ENCODE peak calls at places on chromosomes 11 and 22, in five cellular contexts. One of them, this sample, is unnamed.

GRCh38 chr22:19815093-19815822 is 39.4 kb downstream of the GNB1L start:
- DNase-seq in H7: peak
- DNase-seq in GM10248: no peak
- DNase-seq in upper lobe of right lung: no peak
- DNase-seq in SW480: no peak
- DNase-seq in this sample: no peak

GRCh38 chr11:74535371-74536118 is 42.0 kb upstream of the LIPT2 start:
- DNase-seq in GM10248: no peak
- DNase-seq in upper lobe of right lung: no peak
- DNase-seq in SW480: no peak
- DNase-seq in H7: no peak
- DNase-seq in this sample: no peak

GRCh38 chr11:70415176-70415575 is 16.8 kb downstream of the CTTN start:
- DNase-seq in H7: no peak
- DNase-seq in SW480: no peak
- DNase-seq in GM10248: no peak
- DNase-seq in upper lobe of right lung: no peak
- DNase-seq in this sample: no peak

GRCh38 chr22:44550666-44551491 is 52.8 kb upstream of the RTL6 start:
- DNase-seq in upper lobe of right lung: peak
- DNase-seq in H7: no peak
- DNase-seq in SW480: no peak
- DNase-seq in GM10248: peak
- DNase-seq in this sample: peak

GRCh38 chr11:34261820-34262219 is 96.0 kb downstream of the ABTB2 start:
- DNase-seq in SW480: no peak
- DNase-seq in GM10248: no peak
- DNase-seq in upper lobe of right lung: no peak
- DNase-seq in H7: no peak
- DNase-seq in this sample: no peak

GRCh38 chr11:68928108-68928429 is 24.4 kb downstream of the IGHMBP2 start:
- DNase-seq in SW480: no peak
- DNase-seq in upper lobe of right lung: no peak
- DNase-seq in H7: no peak
- DNase-seq in GM10248: no peak
- DNase-seq in this sample: no peak

GRCh38 chr11:84290647-84291046 is 1004.5 kb upstream of the CCDC90B start:
- DNase-seq in H7: no peak
- DNase-seq in SW480: no peak
- DNase-seq in GM10248: no peak
- DNase-seq in upper lobe of right lung: no peak
- DNase-seq in this sample: no peak

GRCh38 chr11:35610636-35611035 is 7.6 kb upstream of the FJX1 start:
- DNase-seq in upper lobe of right lung: no peak
- DNase-seq in SW480: no peak
- DNase-seq in H7: no peak
- DNase-seq in GM10248: no peak
- DNase-seq in this sample: no peak

GRCh38 chr11:23995891-23996290 is 501.0 kb upstream of the LUZP2 start:
- DNase-seq in GM10248: no peak
- DNase-seq in SW480: no peak
- DNase-seq in upper lobe of right lung: no peak
- DNase-seq in H7: no peak
- DNase-seq in this sample: no peak

GRCh38 chr22:35783943-35784614 is 66.4 kb downstream of the APOL5 start:
- DNase-seq in GM10248: no peak
- DNase-seq in SW480: no peak
- DNase-seq in upper lobe of right lung: no peak
- DNase-seq in H7: no peak
- DNase-seq in this sample: peak

GRCh38 chr11:120182357-120182756 is 28.5 kb upstream of the OAF start:
- DNase-seq in GM10248: no peak
- DNase-seq in upper lobe of right lung: peak
- DNase-seq in SW480: no peak
- DNase-seq in H7: no peak
- DNase-seq in this sample: no peak

GRCh38 chr22:41001722-41002122 is 50.5 kb downstream of the RBX1 start:
- DNase-seq in SW480: peak
- DNase-seq in upper lobe of right lung: no peak
- DNase-seq in H7: no peak
- DNase-seq in GM10248: no peak
- DNase-seq in this sample: peak

GRCh38 chr11:32888805-32889204 is 3.8 kb upstream of the QSER1 start:
- DNase-seq in SW480: no peak
- DNase-seq in upper lobe of right lung: no peak
- DNase-seq in GM10248: no peak
- DNase-seq in H7: no peak
- DNase-seq in this sample: no peak

GRCh38 chr22:45587638-45588481 is 83.8 kb upstream of the ATXN10 start:
- DNase-seq in SW480: no peak
- DNase-seq in H7: no peak
- DNase-seq in GM10248: no peak
- DNase-seq in upper lobe of right lung: no peak
- DNase-seq in this sample: peak

GRCh38 chr22:45511847-45512261 is 9.2 kb downstream of the FBLN1 start:
- DNase-seq in SW480: no peak
- DNase-seq in upper lobe of right lung: no peak
- DNase-seq in H7: peak
- DNase-seq in GM10248: no peak
- DNase-seq in this sample: no peak

GRCh38 chr22:50136431-50137047 is 34.0 kb upstream of the PANX2 start:
- DNase-seq in SW480: no peak
- DNase-seq in GM10248: no peak
- DNase-seq in upper lobe of right lung: no peak
- DNase-seq in H7: no peak
- DNase-seq in this sample: no peak

GRCh38 chr22:24697671-24698082 is 76.8 kb downstream of the PIWIL3 start:
- DNase-seq in upper lobe of right lung: peak
- DNase-seq in GM10248: no peak
- DNase-seq in SW480: no peak
- DNase-seq in H7: peak
- DNase-seq in this sample: peak

GRCh38 chr22:24588756-24589481 is 4.0 kb downstream of the LRRC75B start:
- DNase-seq in H7: peak
- DNase-seq in SW480: no peak
- DNase-seq in upper lobe of right lung: no peak
- DNase-seq in GM10248: no peak
- DNase-seq in this sample: no peak

GRCh38 chr11:66996609-66997273 is 21.6 kb downstream of the C11orf86 start:
- DNase-seq in upper lobe of right lung: no peak
- DNase-seq in SW480: no peak
- DNase-seq in H7: no peak
- DNase-seq in GM10248: no peak
- DNase-seq in this sample: no peak

This sample was measured in RWPE1.